ENCODE peak calls at places on chromosome 5, in ten cellular contexts. I is islet precursor cell; F is NCI-H1092; S is KBM-7; O is activated T-cell treated with anti-CD3 and anti-CD28 coated beads, Interleukin-2, amount 50 U/mL, for 24 hours; N is hippocampal formation; W is lower lobe of right lung; Q is central memory CD4-positive, alpha-beta T cell; A is kidney glomerular epithelial cell; R is heart left ventricle. V is an unnamed sample.

GRCh38 chr5:116402235-116402634 is 172.4 kb downstream of the SEMA6A start:
- DNase-seq in A (no peak), O (no peak), N (no peak), I (no peak), R (no peak), F (no peak), Q (no peak), W (no peak), S (no peak), V (no peak)

GRCh38 chr5:36060516-36060885 is 6.2 kb downstream of the UGT3A2 start:
- DNase-seq in A (no peak), F (no peak), I (no peak), R (no peak), Q (no peak), N (no peak), S (peak; percentile 47), W (no peak), O (no peak), V (no peak)

GRCh38 chr5:179166886-179167841 is 107.0 kb downstream of the ZNF354C start:
- DNase-seq in R (peak; percentile 52), W (peak; percentile 59), N (peak; percentile 12), I (peak; percentile 58), F (peak; percentile 4), A (peak; percentile 20), O (peak; percentile 86), Q (peak; percentile 33), S (peak; percentile 85), V (peak; percentile 84)

GRCh38 chr5:59216845-59217244 is 634.0 kb downstream of the RAB3C start:
- DNase-seq in W (no peak), S (no peak), I (no peak), N (no peak), F (no peak), R (no peak), O (no peak), Q (no peak), A (no peak), V (no peak)

GRCh38 chr5:150045512-150045911 is 40.8 kb downstream of the CSF1R start:
- DNase-seq in Q (no peak), I (no peak), F (no peak), W (no peak), S (no peak), R (no peak), O (no peak), A (no peak), N (no peak), V (no peak)

GRCh38 chr5:158725223-158725825 is 374.4 kb downstream of the EBF1 start:
- DNase-seq in W (no peak), I (no peak), Q (no peak), N (peak; percentile 36), S (peak; percentile 23), R (no peak), A (no peak), O (no peak), F (no peak), V (no peak)

GRCh38 chr5:97164846-97165245 is 18.2 kb downstream of the RIOK2 start:
- DNase-seq in W (no peak), F (no peak), R (no peak), I (no peak), S (no peak), N (no peak), A (no peak), Q (no peak), O (no peak), V (no peak)

GRCh38 chr5:139468421-139468931 is 2.3 kb upstream of the SMIM33 start:
- DNase-seq in A (no peak), I (no peak), F (no peak), W (peak; percentile 77), Q (no peak), S (peak; percentile 46), N (no peak), O (peak; percentile 43), R (no peak), V (no peak)

GRCh38 chr5:32193591-32193990 is 19.5 kb upstream of the GOLPH3 start:
- DNase-seq in A (peak; percentile 23), I (no peak), W (peak; percentile 90), F (peak; percentile 91), O (no peak), S (peak; percentile 98), Q (no peak), N (no peak), R (peak; percentile 90), V (peak; percentile 93)

GRCh38 chr5:162372265-162372664 is 304.7 kb downstream of the GABRG2 start:
- DNase-seq in R (no peak), I (no peak), A (no peak), W (no peak), F (no peak), S (no peak), N (no peak), Q (no peak), O (no peak), V (no peak)

GRCh38 chr5:72324186-72324825 is 4.1 kb downstream of the PTCD2 start:
- DNase-seq in O (no peak), A (no peak), N (no peak), Q (no peak), W (no peak), R (no peak), I (no peak), F (no peak), S (no peak), V (no peak)

GRCh38 chr5:55141945-55142690 is 17.9 kb upstream of the GPX8 start:
- DNase-seq in W (no peak), I (no peak), R (no peak), O (no peak), A (no peak), S (no peak), N (no peak), Q (no peak), F (no peak), V (no peak)

GRCh38 chr5:74063821-74064598 is 438.0 kb downstream of the ARHGEF28 start:
- DNase-seq in N (no peak), I (no peak), S (no peak), A (peak; percentile 43), Q (no peak), O (no peak), R (no peak), W (no peak), F (no peak), V (no peak)

GRCh38 chr5:122311400-122311887 is 593 bp upstream of the SNCAIP start:
- DNase-seq in S (no peak), A (no peak), Q (no peak), W (no peak), O (no peak), N (no peak), I (peak; percentile 67), F (no peak), R (peak; percentile 22), V (peak; percentile 72)

GRCh38 chr5:104189909-104190308 is 627.3 kb upstream of the NUDT12 start:
- DNase-seq in S (peak; percentile 55), R (no peak), I (no peak), A (no peak), N (no peak), Q (no peak), W (no peak), F (no peak), O (no peak), V (no peak)

GRCh38 chr5:95647886-95648860 is 1.6 kb downstream of the RFESD start:
- DNase-seq in F (no peak), I (no peak), O (no peak), R (no peak), A (no peak), W (no peak), Q (no peak), S (peak; percentile 37), N (no peak), V (no peak)

GRCh38 chr5:24059006-24059405 is 551.6 kb downstream of the PRDM9 start:
- DNase-seq in R (no peak), N (no peak), F (no peak), O (no peak), S (no peak), A (no peak), I (no peak), W (no peak), Q (no peak), V (no peak)

GRCh38 chr5:163248856-163249255 is 188.5 kb upstream of the CCNG1 start:
- DNase-seq in I (no peak), W (no peak), N (no peak), O (no peak), S (no peak), A (no peak), R (no peak), F (no peak), Q (no peak), V (no peak)

GRCh38 chr5:81021486-81021885 is 61.3 kb downstream of the RASGRF2 start:
- DNase-seq in S (no peak), A (peak; percentile 55), W (no peak), I (no peak), R (no peak), F (no peak), Q (no peak), N (no peak), O (no peak), V (no peak)

GRCh38 chr5:137128012-137128411 is 371.1 kb downstream of the SPOCK1 start:
- DNase-seq in F (no peak), O (no peak), Q (no peak), I (no peak), W (no peak), S (no peak), R (no peak), A (no peak), N (no peak), V (no peak)

GRCh38 chr5:93574041-93574938 is 6.7 kb downstream of the NR2F1-AS1 start:
- DNase-seq in F (no peak), O (no peak), R (no peak), Q (no peak), N (no peak), A (no peak), I (no peak), S (no peak), W (no peak), V (no peak)

GRCh38 chr5:6485441-6485840 is 36.8 kb downstream of the UBE2QL1 start:
- DNase-seq in Q (no peak), S (no peak), W (no peak), R (no peak), A (no peak), N (no peak), I (no peak), F (no peak), O (no peak), V (no peak)

GRCh38 chr5:84642795-84643194 is 258.1 kb upstream of the EDIL3 start:
- DNase-seq in N (no peak), S (no peak), O (no peak), F (no peak), Q (no peak), R (no peak), A (no peak), I (no peak), W (no peak), V (no peak)

GRCh38 chr5:111251941-111252340 is 27.8 kb downstream of the CAMK4 start:
- DNase-seq in N (no peak), I (no peak), Q (no peak), F (no peak), S (no peak), W (no peak), O (no peak), A (no peak), R (no peak), V (no peak)

V was measured in posterior vena cava.